ENCODE peak calls at places on chromosomes 4 and X, in nine cellular contexts. One of them, this sample, is unnamed.

GRCh38 chr4:114312349-114312748 is 286.3 kb upstream of the UGT8 start:
- DNase-seq in H54: no peak
- DNase-seq in IMR-90: no peak
- DNase-seq in HCT116: no peak
- DNase-seq in ovary: no peak
- DNase-seq in heart left ventricle: no peak
- DNase-seq in spleen: no peak
- DNase-seq in transverse colon: no peak
- DNase-seq in HepG2: no peak
- DNase-seq in this sample: no peak

GRCh38 chr4:176099314-176099713 is 33.7 kb downstream of the WDR17 start:
- DNase-seq in H54: no peak
- DNase-seq in IMR-90: peak; percentile 0
- DNase-seq in HCT116: no peak
- DNase-seq in ovary: no peak
- DNase-seq in heart left ventricle: no peak
- DNase-seq in spleen: no peak
- DNase-seq in transverse colon: no peak
- DNase-seq in HepG2: no peak
- DNase-seq in this sample: no peak

GRCh38 chrX:292900-293897 is 12.0 kb downstream of the PLCXD1 start:
- DNase-seq in H54: no peak
- DNase-seq in IMR-90: no peak
- DNase-seq in HCT116: no peak
- DNase-seq in ovary: peak; percentile 19
- DNase-seq in heart left ventricle: no peak
- DNase-seq in spleen: peak; percentile 66
- DNase-seq in transverse colon: no peak
- DNase-seq in HepG2: no peak
- DNase-seq in this sample: peak; percentile 48

GRCh38 chr4:173752610-173753009 is 222.6 kb upstream of the HAND2 start:
- DNase-seq in H54: no peak
- DNase-seq in IMR-90: peak; percentile 4
- DNase-seq in HCT116: peak; percentile 58
- DNase-seq in ovary: no peak
- DNase-seq in heart left ventricle: no peak
- DNase-seq in spleen: no peak
- DNase-seq in transverse colon: peak; percentile 31
- DNase-seq in HepG2: peak; percentile 18
- DNase-seq in this sample: no peak

GRCh38 chr4:38800366-38800765 is 4.2 kb downstream of the TLR1 start:
- DNase-seq in H54: no peak
- DNase-seq in IMR-90: no peak
- DNase-seq in HCT116: no peak
- DNase-seq in ovary: no peak
- DNase-seq in heart left ventricle: no peak
- DNase-seq in spleen: no peak
- DNase-seq in transverse colon: no peak
- DNase-seq in HepG2: no peak
- DNase-seq in this sample: no peak

GRCh38 chrX:131727778-131728177 is 183.9 kb downstream of the OR13H1 start:
- DNase-seq in H54: no peak
- DNase-seq in IMR-90: no peak
- DNase-seq in HCT116: no peak
- DNase-seq in ovary: no peak
- DNase-seq in heart left ventricle: no peak
- DNase-seq in spleen: no peak
- DNase-seq in transverse colon: no peak
- DNase-seq in HepG2: no peak
- DNase-seq in this sample: no peak

GRCh38 chr4:175671491-175671934 is 140.6 kb downstream of the GPM6A start:
- DNase-seq in H54: no peak
- DNase-seq in IMR-90: no peak
- DNase-seq in HCT116: no peak
- DNase-seq in ovary: no peak
- DNase-seq in heart left ventricle: no peak
- DNase-seq in spleen: no peak
- DNase-seq in transverse colon: no peak
- DNase-seq in HepG2: no peak
- DNase-seq in this sample: no peak

GRCh38 chr4:110787781-110788180 is 164.9 kb upstream of the PITX2 start:
- DNase-seq in H54: no peak
- DNase-seq in IMR-90: peak; percentile 27
- DNase-seq in HCT116: no peak
- DNase-seq in ovary: no peak
- DNase-seq in heart left ventricle: no peak
- DNase-seq in spleen: no peak
- DNase-seq in transverse colon: no peak
- DNase-seq in HepG2: no peak
- DNase-seq in this sample: no peak

GRCh38 chr4:13750594-13750993 is 123.1 kb upstream of the BOD1L1 start:
- DNase-seq in H54: no peak
- DNase-seq in IMR-90: no peak
- DNase-seq in HCT116: no peak
- DNase-seq in ovary: no peak
- DNase-seq in heart left ventricle: no peak
- DNase-seq in spleen: no peak
- DNase-seq in transverse colon: no peak
- DNase-seq in HepG2: no peak
- DNase-seq in this sample: no peak

GRCh38 chr4:101785476-101785875 is 5.1 kb upstream of the BANK1 start:
- DNase-seq in H54: no peak
- DNase-seq in IMR-90: no peak
- DNase-seq in HCT116: no peak
- DNase-seq in ovary: no peak
- DNase-seq in heart left ventricle: no peak
- DNase-seq in spleen: no peak
- DNase-seq in transverse colon: no peak
- DNase-seq in HepG2: no peak
- DNase-seq in this sample: no peak

GRCh38 chrX:13598877-13599276 is 29.5 kb downstream of the EGFL6 start:
- DNase-seq in H54: no peak
- DNase-seq in IMR-90: peak; percentile 4
- DNase-seq in HCT116: no peak
- DNase-seq in ovary: no peak
- DNase-seq in heart left ventricle: no peak
- DNase-seq in spleen: no peak
- DNase-seq in transverse colon: no peak
- DNase-seq in HepG2: no peak
- DNase-seq in this sample: no peak

GRCh38 chr4:39030726-39031125 is 1.5 kb downstream of the TMEM156 start:
- DNase-seq in H54: no peak
- DNase-seq in IMR-90: peak; percentile 41
- DNase-seq in HCT116: no peak
- DNase-seq in ovary: no peak
- DNase-seq in heart left ventricle: no peak
- DNase-seq in spleen: no peak
- DNase-seq in transverse colon: no peak
- DNase-seq in HepG2: no peak
- DNase-seq in this sample: no peak

GRCh38 chrX:22053486-22053885 is 21.4 kb downstream of the PHEX start:
- DNase-seq in H54: no peak
- DNase-seq in IMR-90: peak; percentile 9
- DNase-seq in HCT116: no peak
- DNase-seq in ovary: no peak
- DNase-seq in heart left ventricle: no peak
- DNase-seq in spleen: no peak
- DNase-seq in transverse colon: no peak
- DNase-seq in HepG2: no peak
- DNase-seq in this sample: no peak

GRCh38 chrX:154327026-154327820 is 31.6 kb downstream of the TKTL1 start:
- DNase-seq in H54: no peak
- DNase-seq in IMR-90: no peak
- DNase-seq in HCT116: no peak
- DNase-seq in ovary: no peak
- DNase-seq in heart left ventricle: peak; percentile 24
- DNase-seq in spleen: no peak
- DNase-seq in transverse colon: peak; percentile 22
- DNase-seq in HepG2: no peak
- DNase-seq in this sample: no peak

DNA sequence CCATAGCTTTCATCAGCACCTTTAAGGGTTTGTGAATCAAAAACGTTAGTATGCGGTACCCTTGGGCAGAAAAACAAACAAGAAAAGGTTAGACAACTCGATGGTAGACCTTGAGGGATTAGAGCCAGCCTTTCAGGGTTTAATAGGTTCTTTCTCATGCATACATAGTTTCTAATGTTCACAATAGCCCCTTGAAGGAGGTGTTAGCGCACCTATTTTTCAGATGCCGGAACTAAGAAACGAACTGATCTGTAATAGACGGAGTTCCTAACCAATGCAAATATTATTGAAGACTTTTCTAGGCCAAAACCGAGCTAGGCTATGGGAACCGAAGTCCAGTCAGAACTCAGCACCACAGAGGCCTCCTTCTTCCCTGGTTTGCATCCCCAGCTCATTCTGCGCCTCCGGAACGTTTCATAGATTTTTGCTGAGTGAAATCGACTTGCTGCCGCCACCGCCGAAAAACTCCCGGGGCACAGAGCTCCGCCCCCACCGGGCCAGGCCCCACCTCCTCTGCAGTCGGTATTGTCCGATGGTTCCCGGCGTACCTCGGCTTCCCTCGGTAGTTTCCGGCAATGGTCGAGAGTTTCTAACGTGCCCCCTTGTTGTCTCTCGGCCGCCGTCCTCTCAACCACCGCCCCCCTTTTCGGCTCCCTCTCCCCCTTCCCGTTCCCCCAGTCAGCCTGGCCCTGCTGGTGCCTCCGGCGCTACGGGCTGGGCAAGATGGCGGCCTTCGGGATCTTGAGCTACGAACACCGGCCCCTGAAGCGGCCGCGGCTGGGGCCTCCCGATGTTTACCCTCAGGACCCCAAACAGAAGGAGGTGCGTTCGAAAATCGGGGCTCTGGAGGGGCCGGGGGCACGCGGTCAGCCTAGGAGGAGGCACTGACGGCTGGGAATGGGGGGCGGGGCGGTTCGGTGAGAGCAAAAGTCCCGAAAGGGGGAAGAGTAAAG is at the start of gene MED12:
- DNase-seq in H54: peak; percentile 59
- DNase-seq in IMR-90: peak; percentile 75
- DNase-seq in HCT116: no peak
- DNase-seq in ovary: peak; percentile 91
- DNase-seq in heart left ventricle: peak; percentile 88
- DNase-seq in spleen: peak; percentile 94
- DNase-seq in transverse colon: peak; percentile 85
- DNase-seq in HepG2: peak; percentile 47
- DNase-seq in this sample: peak; percentile 74
- TF ChIP-seq POLR2A in H54: peak; percentile 31
- TF ChIP-seq POLR2A in IMR-90: peak; percentile 15
- TF ChIP-seq POLR2A in HCT116: peak; percentile 43
- TF ChIP-seq POLR2A in ovary: no peak
- TF ChIP-seq POLR2A in heart left ventricle: no peak
- TF ChIP-seq POLR2A in spleen: no peak
- TF ChIP-seq POLR2A in transverse colon: peak; percentile 59
- TF ChIP-seq POLR2A in HepG2: no peak
- TF ChIP-seq POLR2A in this sample: no peak

DNA sequence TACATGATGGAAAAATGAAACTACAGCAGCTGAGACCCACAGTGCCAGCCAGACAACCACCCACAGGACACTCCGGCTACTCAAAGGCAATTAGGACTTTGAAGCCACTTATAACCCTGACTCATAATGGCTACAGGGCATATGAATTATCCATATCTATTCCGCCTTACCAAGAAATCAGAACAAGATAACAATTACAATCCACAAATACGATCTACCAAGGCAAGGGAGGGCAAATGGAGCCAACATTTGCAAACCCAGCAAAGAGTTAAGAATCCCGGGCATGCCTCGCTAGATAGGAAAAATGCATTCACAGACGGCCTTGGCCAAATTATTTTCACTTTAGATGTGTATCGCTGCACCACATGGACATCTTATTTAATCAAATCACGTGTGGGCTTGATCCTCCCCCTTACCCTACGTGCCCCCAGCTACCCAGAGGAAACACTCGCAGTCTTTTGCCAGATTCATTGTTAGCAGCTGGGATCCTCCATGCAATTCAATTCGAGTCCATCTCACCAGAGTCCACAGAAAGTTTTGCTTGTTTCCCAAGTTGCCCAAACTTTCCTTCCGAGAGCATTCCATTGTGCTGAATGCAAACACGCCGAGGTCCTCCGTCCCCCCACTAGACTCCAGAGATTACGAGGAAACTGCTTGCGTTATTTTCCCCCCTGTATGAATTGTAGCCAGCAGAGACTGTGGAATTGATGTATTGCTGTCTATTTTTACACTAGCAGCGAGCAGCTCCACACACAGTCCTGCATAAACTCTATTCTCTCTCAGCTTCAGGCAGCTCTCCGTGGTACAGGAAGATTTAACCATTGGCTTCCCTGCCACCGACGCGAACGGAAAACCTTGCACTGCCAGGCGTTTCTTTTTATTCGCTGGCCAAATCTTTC is 1.2 kb downstream of the PPARGC1A start:
- DNase-seq in H54: no peak
- DNase-seq in IMR-90: peak; percentile 52
- DNase-seq in HCT116: no peak
- DNase-seq in ovary: no peak
- DNase-seq in heart left ventricle: peak; percentile 35
- DNase-seq in spleen: no peak
- DNase-seq in transverse colon: no peak
- DNase-seq in HepG2: peak; percentile 18
- DNase-seq in this sample: no peak
- TF ChIP-seq POLR2A in H54: no peak
- TF ChIP-seq POLR2A in IMR-90: no peak
- TF ChIP-seq POLR2A in HCT116: no peak
- TF ChIP-seq POLR2A in ovary: no peak
- TF ChIP-seq POLR2A in heart left ventricle: no peak
- TF ChIP-seq POLR2A in spleen: no peak
- TF ChIP-seq POLR2A in transverse colon: peak; percentile 18
- TF ChIP-seq POLR2A in HepG2: no peak
- TF ChIP-seq POLR2A in this sample: no peak

GRCh38 chr4:6986781-6987565 is 56.2 kb upstream of the TADA2B start:
- DNase-seq in H54: peak; percentile 76
- DNase-seq in IMR-90: peak; percentile 90
- DNase-seq in HCT116: peak; percentile 71
- DNase-seq in ovary: peak; percentile 97
- DNase-seq in heart left ventricle: peak; percentile 94
- DNase-seq in spleen: peak; percentile 99
- DNase-seq in transverse colon: peak; percentile 96
- DNase-seq in HepG2: peak; percentile 81
- DNase-seq in this sample: peak; percentile 92
- TF ChIP-seq POLR2A in H54: peak; percentile 50
- TF ChIP-seq POLR2A in IMR-90: no peak
- TF ChIP-seq POLR2A in HCT116: no peak
- TF ChIP-seq POLR2A in ovary: peak; percentile 83
- TF ChIP-seq POLR2A in heart left ventricle: peak; percentile 73
- TF ChIP-seq POLR2A in spleen: peak; percentile 29
- TF ChIP-seq POLR2A in transverse colon: peak; percentile 86
- TF ChIP-seq POLR2A in HepG2: peak; percentile 62
- TF ChIP-seq POLR2A in this sample: peak; percentile 54

DNA sequence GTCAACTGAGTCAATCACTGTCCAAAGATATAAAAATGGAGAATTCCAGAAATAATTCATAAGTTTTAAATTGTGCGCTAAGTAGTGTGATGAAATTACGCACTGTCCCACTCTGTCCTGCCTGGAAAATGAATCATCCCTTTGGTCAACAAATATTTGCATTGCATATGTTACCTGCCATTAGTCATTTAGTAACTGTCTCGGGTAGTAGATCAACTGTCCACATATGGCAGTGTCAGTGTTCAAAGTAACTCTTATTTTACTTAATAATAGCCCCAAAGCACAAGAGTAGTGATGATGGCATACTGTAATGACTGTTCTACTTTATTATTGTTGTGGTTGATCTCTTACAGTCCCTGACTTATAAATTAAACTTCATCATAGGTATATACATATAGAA is 3.4 kb downstream of the YTHDC1 start:
- DNase-seq in H54: no peak
- DNase-seq in IMR-90: no peak
- DNase-seq in HCT116: no peak
- DNase-seq in ovary: no peak
- DNase-seq in heart left ventricle: no peak
- DNase-seq in spleen: no peak
- DNase-seq in transverse colon: no peak
- DNase-seq in HepG2: peak; percentile 49
- DNase-seq in this sample: no peak
- TF ChIP-seq POLR2A in H54: no peak
- TF ChIP-seq POLR2A in IMR-90: no peak
- TF ChIP-seq POLR2A in HCT116: no peak
- TF ChIP-seq POLR2A in ovary: no peak
- TF ChIP-seq POLR2A in heart left ventricle: no peak
- TF ChIP-seq POLR2A in spleen: no peak
- TF ChIP-seq POLR2A in transverse colon: no peak
- TF ChIP-seq POLR2A in HepG2: no peak
- TF ChIP-seq POLR2A in this sample: no peak

This sample was measured in breast epithelium.